ENCODE peak calls at places on chromosomes 16 and 17, in ten cellular contexts. One of them, this sample, is unnamed.

GRCh38 chr17:40445769-40446468 is 2.7 kb downstream of the IGFBP4 start:
- DNase-seq in esophagus muscularis mucosa: no peak
- DNase-seq in HepG2: peak
- DNase-seq in stomach: no peak
- DNase-seq in A549: peak
- DNase-seq in sigmoid colon: no peak
- DNase-seq in K562: no peak
- DNase-seq in ovary: no peak
- DNase-seq in suprapubic skin: no peak
- DNase-seq in tibial nerve: no peak
- DNase-seq in this sample: no peak

GRCh38 chr16:73066927-73067670 is 19.2 kb upstream of the ZFHX3 start:
- DNase-seq in HepG2: no peak
- DNase-seq in K562: no peak
- DNase-seq in tibial nerve: no peak
- DNase-seq in stomach: no peak
- DNase-seq in A549: no peak
- DNase-seq in esophagus muscularis mucosa: no peak
- DNase-seq in ovary: no peak
- DNase-seq in sigmoid colon: peak
- DNase-seq in suprapubic skin: no peak
- DNase-seq in this sample: peak

GRCh38 chr17:82691714-82692113 is 6.8 kb downstream of the RAB40B start:
- DNase-seq in tibial nerve: no peak
- DNase-seq in sigmoid colon: no peak
- DNase-seq in K562: no peak
- DNase-seq in suprapubic skin: peak
- DNase-seq in stomach: no peak
- DNase-seq in A549: no peak
- DNase-seq in HepG2: no peak
- DNase-seq in ovary: no peak
- DNase-seq in esophagus muscularis mucosa: no peak
- DNase-seq in this sample: no peak

GRCh38 chr17:2067559-2067958 is 12.7 kb downstream of the HIC1 start:
- DNase-seq in K562: no peak
- DNase-seq in ovary: peak
- DNase-seq in HepG2: no peak
- DNase-seq in suprapubic skin: no peak
- DNase-seq in tibial nerve: no peak
- DNase-seq in esophagus muscularis mucosa: no peak
- DNase-seq in sigmoid colon: peak
- DNase-seq in A549: no peak
- DNase-seq in stomach: no peak
- DNase-seq in this sample: no peak

GRCh38 chr16:84672276-84673202 is 24.2 kb downstream of the KLHL36 start:
- DNase-seq in ovary: peak
- DNase-seq in suprapubic skin: peak
- DNase-seq in sigmoid colon: peak
- DNase-seq in K562: peak
- DNase-seq in HepG2: peak
- DNase-seq in esophagus muscularis mucosa: no peak
- DNase-seq in stomach: peak
- DNase-seq in A549: peak
- DNase-seq in tibial nerve: peak
- DNase-seq in this sample: peak

GRCh38 chr17:81393684-81394376 is 1.4 kb upstream of the BAHCC1 start:
- DNase-seq in suprapubic skin: peak
- DNase-seq in tibial nerve: peak
- DNase-seq in stomach: peak
- DNase-seq in K562: peak
- DNase-seq in HepG2: peak
- DNase-seq in ovary: peak
- DNase-seq in sigmoid colon: peak
- DNase-seq in A549: peak
- DNase-seq in esophagus muscularis mucosa: peak
- DNase-seq in this sample: peak

GRCh38 chr16:54446639-54447038 is 160.1 kb upstream of the IRX3 start:
- DNase-seq in tibial nerve: peak
- DNase-seq in esophagus muscularis mucosa: no peak
- DNase-seq in sigmoid colon: no peak
- DNase-seq in K562: no peak
- DNase-seq in suprapubic skin: peak
- DNase-seq in A549: peak
- DNase-seq in ovary: peak
- DNase-seq in HepG2: no peak
- DNase-seq in stomach: no peak
- DNase-seq in this sample: no peak

GRCh38 chr17:40857535-40857934 is 9.5 kb downstream of the KRT12 start:
- DNase-seq in A549: no peak
- DNase-seq in HepG2: no peak
- DNase-seq in tibial nerve: no peak
- DNase-seq in K562: no peak
- DNase-seq in suprapubic skin: no peak
- DNase-seq in sigmoid colon: no peak
- DNase-seq in ovary: no peak
- DNase-seq in esophagus muscularis mucosa: no peak
- DNase-seq in stomach: no peak
- DNase-seq in this sample: no peak

GRCh38 chr17:45299311-45299710 is 17.5 kb downstream of the MAP3K14 start:
- DNase-seq in stomach: no peak
- DNase-seq in HepG2: no peak
- DNase-seq in A549: no peak
- DNase-seq in suprapubic skin: no peak
- DNase-seq in tibial nerve: no peak
- DNase-seq in esophagus muscularis mucosa: no peak
- DNase-seq in sigmoid colon: no peak
- DNase-seq in K562: no peak
- DNase-seq in ovary: no peak
- DNase-seq in this sample: no peak
- TF ChIP-seq CTCF in stomach: no peak
- TF ChIP-seq CTCF in HepG2: no peak
- TF ChIP-seq CTCF in A549: no peak
- TF ChIP-seq CTCF in suprapubic skin: no peak
- TF ChIP-seq CTCF in tibial nerve: no peak
- TF ChIP-seq CTCF in esophagus muscularis mucosa: no peak
- TF ChIP-seq CTCF in sigmoid colon: no peak
- TF ChIP-seq CTCF in K562: no peak
- TF ChIP-seq CTCF in ovary: no peak
- TF ChIP-seq CTCF in this sample: no peak

DNA sequence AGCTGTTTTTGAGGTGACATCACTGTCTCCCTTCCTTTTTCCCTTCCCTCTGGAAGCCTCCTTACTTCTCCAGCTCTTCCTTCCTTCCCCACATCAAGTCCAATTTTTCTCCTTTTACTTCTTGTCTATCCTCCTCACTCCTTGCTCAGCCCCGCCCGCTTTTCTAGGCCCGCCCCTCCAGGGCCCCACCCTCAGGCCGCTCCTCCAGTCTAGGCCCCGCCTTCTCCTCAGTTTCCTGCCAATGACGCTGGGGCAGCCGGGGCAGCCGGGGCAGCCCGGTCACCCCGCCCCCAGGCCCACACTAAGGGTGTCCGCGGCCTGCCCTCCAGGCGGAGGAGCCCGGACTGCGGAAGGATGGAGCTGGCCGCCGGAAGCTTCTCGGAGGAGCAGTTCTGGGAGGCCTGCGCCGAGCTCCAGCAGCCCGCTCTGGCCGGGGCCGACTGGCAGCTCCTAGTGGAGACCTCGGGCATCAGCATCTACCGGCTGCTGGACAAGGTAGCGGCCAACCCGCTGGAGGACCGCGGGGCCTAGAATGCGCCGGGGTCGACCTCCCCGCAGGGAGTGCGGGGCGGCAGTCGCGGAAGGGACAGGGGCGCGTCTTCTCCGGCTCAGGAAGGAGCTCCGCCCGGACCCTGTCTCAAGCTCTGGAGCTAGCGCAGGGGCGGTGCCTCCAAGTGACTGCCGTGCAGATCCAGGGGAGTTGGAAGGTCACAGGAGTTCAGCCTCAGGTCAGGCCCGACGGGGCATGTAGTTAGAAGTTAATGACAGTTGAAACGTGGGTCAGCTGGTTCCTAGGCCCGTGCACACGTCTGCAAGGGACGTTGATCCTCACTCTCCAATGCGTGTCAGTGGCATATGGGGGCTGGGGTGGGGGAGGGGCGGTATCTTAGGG is at the start of gene PCTP:
- DNase-seq in suprapubic skin: peak
- DNase-seq in esophagus muscularis mucosa: peak
- DNase-seq in sigmoid colon: peak
- DNase-seq in tibial nerve: peak
- DNase-seq in HepG2: peak
- DNase-seq in stomach: peak
- DNase-seq in A549: peak
- DNase-seq in K562: peak
- DNase-seq in ovary: peak
- DNase-seq in this sample: peak
- TF ChIP-seq POLR2A in suprapubic skin: peak
- TF ChIP-seq POLR2A in esophagus muscularis mucosa: peak
- TF ChIP-seq POLR2A in sigmoid colon: peak
- TF ChIP-seq POLR2A in tibial nerve: peak
- TF ChIP-seq POLR2A in HepG2: peak
- TF ChIP-seq POLR2A in stomach: no peak
- TF ChIP-seq POLR2A in A549: peak
- TF ChIP-seq POLR2A in K562: peak
- TF ChIP-seq POLR2A in ovary: peak
- TF ChIP-seq POLR2A in this sample: peak

GRCh38 chr17:63836811-63837210 is 5.7 kb downstream of the SMARCD2 start:
- DNase-seq in A549: no peak
- DNase-seq in tibial nerve: no peak
- DNase-seq in HepG2: no peak
- DNase-seq in sigmoid colon: no peak
- DNase-seq in esophagus muscularis mucosa: no peak
- DNase-seq in ovary: no peak
- DNase-seq in K562: no peak
- DNase-seq in stomach: no peak
- DNase-seq in suprapubic skin: no peak
- DNase-seq in this sample: no peak

GRCh38 chr17:63837480-63837879 is 5.0 kb downstream of the SMARCD2 start:
- DNase-seq in A549: no peak
- DNase-seq in suprapubic skin: no peak
- DNase-seq in stomach: no peak
- DNase-seq in sigmoid colon: no peak
- DNase-seq in tibial nerve: no peak
- DNase-seq in ovary: peak
- DNase-seq in HepG2: no peak
- DNase-seq in K562: no peak
- DNase-seq in esophagus muscularis mucosa: no peak
- DNase-seq in this sample: no peak

GRCh38 chr17:63840591-63841349 is 1.7 kb downstream of the SMARCD2 start:
- DNase-seq in A549: no peak
- DNase-seq in K562: no peak
- DNase-seq in ovary: peak
- DNase-seq in tibial nerve: no peak
- DNase-seq in HepG2: no peak
- DNase-seq in suprapubic skin: no peak
- DNase-seq in stomach: no peak
- DNase-seq in esophagus muscularis mucosa: no peak
- DNase-seq in sigmoid colon: no peak
- DNase-seq in this sample: no peak

GRCh38 chr17:63837962-63838585 is 4.4 kb downstream of the SMARCD2 start:
- DNase-seq in A549: no peak
- DNase-seq in stomach: no peak
- DNase-seq in esophagus muscularis mucosa: no peak
- DNase-seq in suprapubic skin: no peak
- DNase-seq in tibial nerve: no peak
- DNase-seq in sigmoid colon: no peak
- DNase-seq in ovary: no peak
- DNase-seq in HepG2: no peak
- DNase-seq in K562: no peak
- DNase-seq in this sample: no peak

DNA sequence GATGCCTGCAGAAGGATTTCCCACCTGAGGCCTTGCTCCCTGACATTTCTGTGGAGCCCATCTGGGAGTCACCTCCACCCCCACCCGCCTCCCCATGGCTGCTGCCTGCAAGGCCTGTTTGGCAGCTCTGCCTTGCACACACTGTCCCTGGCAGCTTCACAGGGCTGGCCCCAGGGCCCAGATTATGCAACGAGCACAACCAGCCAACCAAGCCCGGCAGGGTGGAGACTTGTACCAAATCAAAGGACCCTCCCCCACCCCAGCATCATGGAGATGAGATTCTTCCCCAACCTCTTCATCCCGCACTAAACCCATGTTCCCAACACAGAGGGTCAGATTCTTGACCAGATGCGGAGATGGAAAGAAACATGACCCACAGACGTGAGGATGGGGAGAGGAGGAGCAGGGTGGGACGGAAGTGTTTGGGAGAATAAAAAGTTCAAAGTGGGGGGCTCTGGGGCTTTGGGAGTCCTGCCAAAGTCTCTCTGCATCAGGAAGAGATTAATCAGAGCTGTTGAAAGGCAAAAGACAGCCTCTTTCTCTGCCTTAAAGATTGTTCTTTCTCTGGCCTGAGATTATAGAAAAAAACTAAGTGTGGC is 3.8 kb downstream of the SMARCD2 start:
- DNase-seq in stomach: peak
- DNase-seq in HepG2: no peak
- DNase-seq in K562: no peak
- DNase-seq in A549: no peak
- DNase-seq in esophagus muscularis mucosa: peak
- DNase-seq in suprapubic skin: peak
- DNase-seq in ovary: peak
- DNase-seq in sigmoid colon: peak
- DNase-seq in tibial nerve: peak
- DNase-seq in this sample: peak
- TF ChIP-seq EP300 in stomach: peak
- TF ChIP-seq EP300 in HepG2: no peak
- TF ChIP-seq EP300 in K562: no peak
- TF ChIP-seq EP300 in A549: no peak
- TF ChIP-seq EP300 in esophagus muscularis mucosa: peak
- TF ChIP-seq EP300 in suprapubic skin: peak
- TF ChIP-seq EP300 in ovary: peak
- TF ChIP-seq EP300 in sigmoid colon: peak
- TF ChIP-seq EP300 in tibial nerve: peak
- TF ChIP-seq EP300 in this sample: no peak

GRCh38 chr16:50440991-50441390 is 72.2 kb upstream of the BRD7 start:
- DNase-seq in stomach: no peak
- DNase-seq in K562: no peak
- DNase-seq in HepG2: no peak
- DNase-seq in tibial nerve: no peak
- DNase-seq in suprapubic skin: no peak
- DNase-seq in esophagus muscularis mucosa: no peak
- DNase-seq in ovary: no peak
- DNase-seq in sigmoid colon: no peak
- DNase-seq in A549: no peak
- DNase-seq in this sample: no peak

GRCh38 chr16:50442221-50442620 is 73.4 kb upstream of the BRD7 start:
- DNase-seq in A549: no peak
- DNase-seq in esophagus muscularis mucosa: no peak
- DNase-seq in HepG2: no peak
- DNase-seq in sigmoid colon: no peak
- DNase-seq in K562: no peak
- DNase-seq in stomach: no peak
- DNase-seq in tibial nerve: no peak
- DNase-seq in suprapubic skin: peak
- DNase-seq in ovary: no peak
- DNase-seq in this sample: no peak

GRCh38 chr16:50438041-50438437 is 69.3 kb upstream of the BRD7 start:
- DNase-seq in ovary: no peak
- DNase-seq in sigmoid colon: no peak
- DNase-seq in esophagus muscularis mucosa: peak
- DNase-seq in K562: no peak
- DNase-seq in tibial nerve: no peak
- DNase-seq in HepG2: peak
- DNase-seq in stomach: no peak
- DNase-seq in suprapubic skin: no peak
- DNase-seq in A549: no peak
- DNase-seq in this sample: no peak

GRCh38 chr16:50441758-50442157 is 73.0 kb upstream of the BRD7 start:
- DNase-seq in A549: no peak
- DNase-seq in stomach: no peak
- DNase-seq in sigmoid colon: no peak
- DNase-seq in suprapubic skin: no peak
- DNase-seq in esophagus muscularis mucosa: no peak
- DNase-seq in K562: no peak
- DNase-seq in HepG2: no peak
- DNase-seq in ovary: no peak
- DNase-seq in tibial nerve: no peak
- DNase-seq in this sample: no peak

GRCh38 chr16:50440531-50440930 is 71.7 kb upstream of the BRD7 start:
- DNase-seq in tibial nerve: no peak
- DNase-seq in esophagus muscularis mucosa: no peak
- DNase-seq in A549: no peak
- DNase-seq in suprapubic skin: no peak
- DNase-seq in ovary: no peak
- DNase-seq in sigmoid colon: no peak
- DNase-seq in HepG2: no peak
- DNase-seq in stomach: no peak
- DNase-seq in K562: no peak
- DNase-seq in this sample: no peak
- TF ChIP-seq CTCF in tibial nerve: no peak
- TF ChIP-seq CTCF in esophagus muscularis mucosa: no peak
- TF ChIP-seq CTCF in A549: no peak
- TF ChIP-seq CTCF in suprapubic skin: no peak
- TF ChIP-seq CTCF in ovary: no peak
- TF ChIP-seq CTCF in sigmoid colon: no peak
- TF ChIP-seq CTCF in HepG2: no peak
- TF ChIP-seq CTCF in stomach: no peak
- TF ChIP-seq CTCF in K562: no peak
- TF ChIP-seq CTCF in this sample: no peak

This sample was measured in transverse colon.